ENCODE peak calls at places on chromosomes 11 and 22, in ten cellular contexts. R is A549, B is HCT116, A is fibroblast of lung, I is H9, Q is mesenchymal stem cell, F is SK-N-SH, M is HepG2, T is GM23338, H is endothelial cell of umbilical vein. Z is an unnamed sample.

GRCh38 chr11:81915045-81915444 is 818.6 kb downstream of the FAM181B start:
- DNase-seq in I (no peak), R (no peak), F (no peak), H (no peak), T (no peak), B (no peak), A (peak; percentile 2), Q (no peak), M (peak; percentile 6), Z (no peak)

GRCh38 chr11:24356501-24356900 is 140.4 kb upstream of the LUZP2 start:
- DNase-seq in Q (no peak), R (no peak), H (no peak), T (no peak), I (no peak), M (no peak), A (no peak), B (no peak), F (no peak), Z (no peak)

GRCh38 chr11:68412593-68413475 is 47.7 kb upstream of the PPP6R3 start:
- DNase-seq in T (no peak), F (no peak), B (no peak), A (peak; percentile 87), I (no peak), R (no peak), M (no peak), H (no peak), Q (peak; percentile 73), Z (no peak)

GRCh38 chr11:46489668-46490560 is 98.3 kb upstream of the CHRM4 start:
- DNase-seq in F (peak; percentile 54), H (peak; percentile 62), Q (peak; percentile 59), M (peak; percentile 59), T (peak; percentile 85), B (peak; percentile 46), I (peak; percentile 49), A (peak; percentile 48), R (peak; percentile 56), Z (peak; percentile 32)

GRCh38 chr11:131712897-131713296 is 342.5 kb downstream of the NTM start:
- DNase-seq in A (no peak), R (no peak), B (no peak), F (no peak), M (no peak), T (no peak), I (no peak), Q (peak; percentile 87), H (peak; percentile 72), Z (no peak)

GRCh38 chr11:79314906-79315689 is 125.7 kb downstream of the TENM4 start:
- DNase-seq in B (no peak), F (no peak), R (no peak), H (no peak), Q (peak; percentile 5), I (peak; percentile 59), A (peak; percentile 27), T (peak; percentile 82), M (no peak), Z (peak; percentile 36)

GRCh38 chr11:74001822-74002286 is 7.0 kb downstream of the UCP3 start:
- DNase-seq in H (no peak), T (no peak), R (no peak), I (no peak), F (no peak), A (no peak), M (no peak), Q (no peak), B (no peak), Z (no peak)

GRCh38 chr11:130088909-130089668 is 19.4 kb downstream of the APLP2 start:
- DNase-seq in Q (no peak), R (no peak), F (no peak), H (no peak), B (no peak), I (no peak), T (no peak), M (no peak), A (no peak), Z (peak; percentile 49)

GRCh38 chr11:22190827-22191463 is 1.9 kb upstream of the ANO5 start:
- DNase-seq in I (no peak), H (no peak), M (no peak), R (no peak), T (no peak), A (no peak), F (no peak), Q (no peak), B (no peak), Z (no peak)

GRCh38 chr22:41742918-41743317 is 43.6 kb downstream of the MEI1 start:
- DNase-seq in H (no peak), R (no peak), F (no peak), M (no peak), T (peak; percentile 55), Q (no peak), I (peak; percentile 34), B (no peak), A (no peak), Z (no peak)

GRCh38 chr11:90246468-90246867 is 23.6 kb upstream of the CHORDC1 start:
- DNase-seq in A (no peak), H (no peak), Q (no peak), M (no peak), R (no peak), T (no peak), B (no peak), I (no peak), F (no peak), Z (no peak)

GRCh38 chr11:90251599-90251998 is 28.8 kb upstream of the CHORDC1 start:
- DNase-seq in R (no peak), A (no peak), Q (no peak), F (no peak), B (no peak), H (peak; percentile 13), T (no peak), I (no peak), M (no peak), Z (no peak)

GRCh38 chr11:90252053-90252452 is 29.2 kb upstream of the CHORDC1 start:
- DNase-seq in T (no peak), H (peak; percentile 58), I (no peak), M (no peak), A (no peak), F (no peak), B (no peak), Q (no peak), R (no peak), Z (no peak)

GRCh38 chr11:90254065-90254464 is 31.2 kb upstream of the CHORDC1 start:
- DNase-seq in R (no peak), B (no peak), F (no peak), H (no peak), T (no peak), M (no peak), A (no peak), I (no peak), Q (no peak), Z (no peak)

GRCh38 chr11:90250970-90251369 is 28.1 kb upstream of the CHORDC1 start:
- DNase-seq in H (peak; percentile 65), B (no peak), M (peak; percentile 72), A (no peak), I (no peak), T (no peak), F (no peak), Q (no peak), R (no peak), Z (no peak)
- H3K4me2 ChIP-seq in H (peak overlapping the region; percentile 28), B (no peak overlapping the region), M (peak overlapping the region; percentile 68), A (no peak overlapping the region), I (no peak overlapping the region), T (no peak overlapping the region), F (no peak overlapping the region), Q (no peak overlapping the region), R (no peak overlapping the region), Z (no peak overlapping the region)

DNA sequence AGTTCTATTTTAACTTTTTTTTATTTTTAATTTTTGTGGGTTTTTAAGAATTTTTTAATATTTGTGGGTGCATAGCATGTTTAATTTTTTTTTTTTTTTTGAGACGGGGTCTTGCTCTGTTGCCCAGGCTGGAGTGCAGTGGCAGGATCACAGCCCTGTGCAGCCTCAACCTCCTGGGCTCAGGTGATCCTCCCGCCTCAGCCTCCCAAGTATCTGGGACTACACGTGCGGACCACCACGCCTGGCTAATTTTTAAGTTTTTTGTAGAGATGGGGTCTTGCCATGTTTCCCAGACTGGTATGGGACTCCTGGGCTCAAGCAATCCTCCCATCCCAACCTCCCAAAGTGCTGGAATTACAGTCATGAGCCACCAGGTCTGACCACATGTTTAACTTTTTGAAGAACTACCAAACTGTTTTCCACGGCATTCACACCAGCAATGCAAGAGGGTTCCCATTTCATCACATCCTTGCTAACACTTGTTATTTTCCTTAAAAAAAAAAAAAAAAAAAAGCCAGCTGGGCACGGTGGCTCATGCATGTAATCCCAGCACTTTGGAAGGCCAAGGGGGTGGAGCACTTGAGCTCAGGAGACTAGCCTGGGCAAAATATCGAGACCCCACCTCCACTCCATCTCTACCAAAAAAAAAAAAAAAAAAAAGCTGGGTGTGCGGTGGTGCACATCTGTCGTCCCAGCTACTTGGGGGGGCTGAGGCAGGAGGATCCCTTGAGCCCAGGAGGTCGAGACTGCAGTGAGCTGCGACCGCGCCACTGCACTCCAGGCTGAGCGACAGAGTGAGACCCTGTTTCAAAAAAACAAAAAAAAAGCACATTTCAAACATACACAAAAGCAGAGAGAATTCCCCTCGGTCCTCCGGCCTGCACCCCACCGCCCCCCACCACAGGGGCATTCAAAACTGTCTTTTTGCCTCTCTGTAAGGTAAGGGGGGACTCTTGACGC is 16.7 kb upstream of the TXNRD2 start:
- DNase-seq in A (peak; percentile 33), H (no peak), T (no peak), M (no peak), F (no peak), B (no peak), Q (peak; percentile 84), I (no peak), R (no peak), Z (no peak)
- H3K4me2 ChIP-seq in A (no peak overlapping the region), H (peak overlapping the region; percentile 64), T (peak overlapping the region; percentile 94), M (peak overlapping the region; percentile 100), F (no peak overlapping the region), B (peak overlapping the region; percentile 63), Q (peak overlapping the region; percentile 88), I (peak overlapping the region; percentile 61), R (no peak overlapping the region), Z (peak overlapping the region; percentile 79)

DNA sequence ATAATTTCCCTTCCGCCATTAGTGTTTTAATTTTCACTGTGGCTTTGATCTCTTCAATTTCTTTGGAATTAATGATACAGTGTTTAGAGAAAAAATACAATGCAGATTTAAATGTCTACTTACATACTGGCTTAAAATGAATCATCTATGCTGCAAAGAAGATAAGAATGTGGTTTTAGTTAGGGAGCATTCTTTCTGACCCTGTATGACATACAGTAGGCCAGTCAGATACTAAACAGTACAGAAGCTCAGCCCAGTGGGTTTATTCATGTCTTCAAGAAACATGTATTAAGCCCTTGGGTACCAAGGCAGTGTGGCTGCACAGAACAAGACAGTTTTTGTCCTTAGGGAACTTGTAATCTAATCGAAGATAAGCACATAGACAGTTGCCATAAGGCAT is 268.8 kb downstream of the DDX10 start:
- DNase-seq in I (no peak), A (peak; percentile 85), M (no peak), B (no peak), H (no peak), Q (peak; percentile 50), F (no peak), R (no peak), T (no peak), Z (no peak)
- H3K4me2 ChIP-seq in I (no peak overlapping the region), A (no peak overlapping the region), M (no peak overlapping the region), B (no peak overlapping the region), H (no peak overlapping the region), Q (no peak overlapping the region), F (peak overlapping the region; percentile 32), R (peak overlapping the region; percentile 83), T (peak overlapping the region; percentile 65), Z (no peak overlapping the region)

DNA sequence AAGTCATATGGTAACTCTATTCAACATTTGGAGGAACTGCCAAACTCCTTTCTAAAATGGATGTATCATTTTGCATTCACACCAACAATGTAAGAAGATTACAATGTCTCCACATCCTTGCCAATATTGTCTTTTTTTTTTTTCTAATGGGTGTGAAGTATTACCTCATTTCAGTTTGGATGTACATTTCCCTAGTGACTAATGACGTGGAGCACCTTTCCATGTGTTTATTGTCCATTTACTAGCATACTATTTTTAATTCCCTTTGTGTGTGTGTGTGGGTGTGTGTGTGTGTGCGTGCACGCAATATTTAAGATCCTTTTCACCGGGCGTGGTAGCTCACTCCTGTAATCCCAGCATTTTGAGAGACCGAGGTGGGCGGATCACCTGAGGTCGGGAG is 62.7 kb downstream of the APOL3 start:
- DNase-seq in B (no peak), H (no peak), Q (no peak), I (no peak), A (no peak), F (no peak), M (no peak), R (no peak), T (no peak), Z (peak; percentile 27)
- H3K4me2 ChIP-seq in B (no peak overlapping the region), H (no peak overlapping the region), Q (no peak overlapping the region), I (no peak overlapping the region), A (no peak overlapping the region), F (no peak overlapping the region), M (no peak overlapping the region), R (no peak overlapping the region), T (no peak overlapping the region), Z (no peak overlapping the region)

Z was measured in mammary epithelial cell.